ENCODE peak calls at places on chromosomes 3 and 15, in seven cellular contexts. B is activated T-cell treated with anti-CD3 and anti-CD28 coated beads for 1 hour, M is GM04503, W is fibroblast of mammary gland, J is EL, P is kidney tubule cell, R is kidney epithelial cell. N is an unnamed sample.

GRCh38 chr15:99450896-99451358 is 114.9 kb upstream of the MEF2A start:
- DNase-seq in B (peak; percentile 50), M (no peak), W (peak; percentile 75), J (no peak), P (peak; percentile 65), R (no peak), N (no peak)

GRCh38 chr3:99960941-99961340 is 143.3 kb downstream of the CMSS1 start:
- DNase-seq in B (no peak), M (no peak), W (peak; percentile 37), J (peak; percentile 67), P (no peak), R (no peak), N (no peak)

GRCh38 chr3:194871143-194871863 is 185.6 kb downstream of the FAM43A start:
- DNase-seq in B (no peak), M (peak; percentile 46), W (peak; percentile 95), J (peak; percentile 87), P (peak; percentile 84), R (no peak), N (peak; percentile 29)

GRCh38 chr3:95029644-95030043 is 966.8 kb downstream of the NSUN3 start:
- DNase-seq in B (no peak), M (no peak), W (no peak), J (no peak), P (no peak), R (no peak), N (no peak)

GRCh38 chr3:169661567-169662214 is 1.8 kb downstream of the MECOM start:
- DNase-seq in B (no peak), M (no peak), W (no peak), J (peak; percentile 55), P (peak; percentile 59), R (no peak), N (no peak)

GRCh38 chr3:64859625-64860590 is 172.1 kb upstream of the ADAMTS9 start:
- DNase-seq in B (no peak), M (no peak), W (no peak), J (no peak), P (peak; percentile 37), R (no peak), N (no peak)

GRCh38 chr3:8020459-8020858 is 481.2 kb upstream of the LMCD1 start:
- DNase-seq in B (no peak), M (no peak), W (no peak), J (no peak), P (no peak), R (no peak), N (no peak)

GRCh38 chr3:169966951-169967915 is 626 bp downstream of the SEC62 start:
- DNase-seq in B (peak; percentile 23), M (peak; percentile 11), W (peak; percentile 67), J (peak; percentile 61), P (peak; percentile 51), R (no peak), N (peak; percentile 52)

GRCh38 chr15:72105111-72105510 is 12.8 kb downstream of the MYO9A start:
- DNase-seq in B (no peak), M (no peak), W (no peak), J (no peak), P (no peak), R (no peak), N (no peak)

GRCh38 chr3:84318273-84318809 is 640.4 kb upstream of the CADM2 start:
- DNase-seq in B (no peak), M (no peak), W (no peak), J (no peak), P (no peak), R (no peak), N (no peak)

GRCh38 chr3:54211097-54211496 is 88.7 kb downstream of the CACNA2D3 start:
- DNase-seq in B (no peak), M (no peak), W (no peak), J (no peak), P (no peak), R (no peak), N (no peak)

GRCh38 chr3:81920805-81921204 is 159.4 kb upstream of the GBE1 start:
- DNase-seq in B (no peak), M (no peak), W (peak; percentile 33), J (no peak), P (no peak), R (no peak), N (no peak)

GRCh38 chr15:86236721-86237121 is 157.1 kb downstream of the AGBL1 start:
- DNase-seq in B (no peak), M (no peak), W (no peak), J (no peak), P (no peak), R (no peak), N (no peak)

GRCh38 chr3:169241928-169242751 is 421.4 kb downstream of the MECOM start:
- DNase-seq in B (no peak), M (no peak), W (peak; percentile 11), J (peak; percentile 51), P (peak; percentile 52), R (no peak), N (peak; percentile 14)

GRCh38 chr3:51886447-51886846 is 11.0 kb upstream of the IQCF5 start:
- DNase-seq in B (no peak), M (no peak), W (no peak), J (no peak), P (no peak), R (no peak), N (no peak)

GRCh38 chr15:63195257-63196023 is 6.0 kb downstream of the RAB8B start:
- DNase-seq in B (no peak), M (no peak), W (no peak), J (no peak), P (no peak), R (no peak), N (no peak)

GRCh38 chr15:43517354-43518072 is at the start of gene MAP1A:
- DNase-seq in B (no peak), M (no peak), W (peak; percentile 54), J (peak; percentile 58), P (no peak), R (no peak), N (no peak)

GRCh38 chr3:59866076-59866475 is 816.3 kb upstream of the CFAP20DC start:
- DNase-seq in B (no peak), M (no peak), W (no peak), J (peak; percentile 18), P (no peak), R (no peak), N (no peak)

GRCh38 chr15:44264148-44264547 is 24.4 kb upstream of the GOLM2 start:
- DNase-seq in B (no peak), M (no peak), W (no peak), J (no peak), P (no peak), R (no peak), N (no peak)

GRCh38 chr3:136955813-136956212 is 2.0 kb upstream of the IL20RB start:
- DNase-seq in B (no peak), M (peak; percentile 82), W (peak; percentile 93), J (peak; percentile 94), P (peak; percentile 83), R (peak; percentile 64), N (no peak)

GRCh38 chr3:127484601-127485388 is 105.7 kb downstream of the TPRA1 start:
- DNase-seq in B (no peak), M (peak; percentile 47), W (no peak), J (peak; percentile 15), P (no peak), R (no peak), N (peak; percentile 7)

GRCh38 chr3:27352047-27352446 is 17.1 kb downstream of the NEK10 start:
- DNase-seq in B (no peak), M (no peak), W (no peak), J (no peak), P (no peak), R (no peak), N (no peak)

GRCh38 chr15:64288999-64289398 is 67.0 kb downstream of the CSNK1G1 start:
- DNase-seq in B (no peak), M (no peak), W (peak; percentile 13), J (no peak), P (peak; percentile 65), R (no peak), N (no peak)

GRCh38 chr3:147915057-147915456 is 505.9 kb downstream of the ZIC1 start:
- DNase-seq in B (no peak), M (no peak), W (peak; percentile 71), J (peak; percentile 19), P (no peak), R (no peak), N (no peak)

GRCh38 chr15:98712845-98713584 is 64.7 kb downstream of the IGF1R start:
- DNase-seq in B (no peak), M (no peak), W (peak; percentile 8), J (no peak), P (no peak), R (no peak), N (no peak)

GRCh38 chr3:58164199-58164879 is 46.4 kb downstream of the DNASE1L3 start:
- DNase-seq in B (no peak), M (no peak), W (no peak), J (peak; percentile 31), P (peak; percentile 76), R (no peak), N (no peak)

GRCh38 chr3:66401157-66401550 is 99.7 kb downstream of the LRIG1 start:
- DNase-seq in B (no peak), M (no peak), W (no peak), J (no peak), P (no peak), R (no peak), N (no peak)

GRCh38 chr3:142976621-142977398 is 13.3 kb upstream of the PAQR9 start:
- DNase-seq in B (no peak), M (peak; percentile 71), W (peak; percentile 96), J (peak; percentile 97), P (peak; percentile 97), R (peak; percentile 93), N (no peak)

GRCh38 chr3:195931582-195932273 is 23.4 kb upstream of the TNK2 start:
- DNase-seq in B (no peak), M (no peak), W (no peak), J (no peak), P (no peak), R (no peak), N (no peak)

GRCh38 chr15:83698294-83698693 is 44.4 kb downstream of the ADAMTSL3 start:
- DNase-seq in B (no peak), M (no peak), W (peak; percentile 92), J (peak; percentile 11), P (peak; percentile 95), R (no peak), N (no peak)

GRCh38 chr3:129605593-129606521 is 619 bp downstream of the PLXND1 start:
- DNase-seq in B (no peak), M (no peak), W (peak; percentile 41), J (peak; percentile 61), P (peak; percentile 19), R (no peak), N (no peak)

GRCh38 chr3:73530030-73530411 is 94.7 kb downstream of the PDZRN3 start:
- DNase-seq in B (no peak), M (peak; percentile 73), W (peak; percentile 72), J (peak; percentile 83), P (peak; percentile 8), R (no peak), N (no peak)